ENCODE peak calls at places on chromosomes 4 and X, in six cellular contexts. Y, C, E, D, Z and O are unnamed samples. For H3K27me3, H3K4me1 and H3K36me3, the result is how much of the 10 kb centered on the place peaks cover.

GRCh38 chr4:124642846-124643245 is 69.7 kb downstream of the ANKRD50 start:
- DNase-seq in Y (no peak), C (no peak), E (peak), D (no peak), Z (no peak), O (no peak)

GRCh38 chrX:7233632-7234406 is 85.9 kb upstream of the PUDP start:
- DNase-seq in Y (no peak), C (no peak), E (no peak), D (no peak), Z (no peak), O (no peak)

GRCh38 chr4:84977409-84977808 is 10.9 kb upstream of the WDFY3 start:
- DNase-seq in Y (no peak), C (no peak), E (no peak), D (no peak), Z (no peak), O (no peak)

GRCh38 chr4:20625460-20625859 is 74.8 kb upstream of the PACRGL start:
- DNase-seq in Y (peak), C (peak), E (no peak), D (no peak), Z (peak), O (no peak)

GRCh38 chr4:146591986-146592385 is 46.7 kb upstream of the POU4F2 start:
- DNase-seq in Y (no peak), C (no peak), E (no peak), D (no peak), Z (no peak), O (no peak)

GRCh38 chrX:107565916-107566602 is 62.3 kb upstream of the PRPS1 start:
- DNase-seq in Y (no peak), C (no peak), E (peak), D (peak), Z (peak), O (no peak)

GRCh38 chr4:163922302-163922701 is 427.8 kb downstream of the TMA16 start:
- DNase-seq in Y (no peak), C (no peak), E (no peak), D (no peak), Z (no peak), O (no peak)

GRCh38 chr4:182916483-182917181 is 554 bp downstream of the DCTD start:
- DNase-seq in Y (peak), C (peak), E (peak), D (peak), Z (peak), O (peak)

GRCh38 chr4:163606885-163607284 is 112.4 kb downstream of the TMA16 start:
- DNase-seq in Y (no peak), C (no peak), E (no peak), D (no peak), Z (no peak), O (no peak)

GRCh38 chrX:102712967-102713677 is 874 bp downstream of the GPRASP2 start:
- DNase-seq in Y (peak), C (peak), E (peak), D (peak), Z (peak), O (no peak)

GRCh38 chrX:150887906-150888465 is 10.5 kb downstream of the CD99L2 start:
- DNase-seq in Y (no peak), C (no peak), E (peak), D (no peak), Z (no peak), O (no peak)

DNA sequence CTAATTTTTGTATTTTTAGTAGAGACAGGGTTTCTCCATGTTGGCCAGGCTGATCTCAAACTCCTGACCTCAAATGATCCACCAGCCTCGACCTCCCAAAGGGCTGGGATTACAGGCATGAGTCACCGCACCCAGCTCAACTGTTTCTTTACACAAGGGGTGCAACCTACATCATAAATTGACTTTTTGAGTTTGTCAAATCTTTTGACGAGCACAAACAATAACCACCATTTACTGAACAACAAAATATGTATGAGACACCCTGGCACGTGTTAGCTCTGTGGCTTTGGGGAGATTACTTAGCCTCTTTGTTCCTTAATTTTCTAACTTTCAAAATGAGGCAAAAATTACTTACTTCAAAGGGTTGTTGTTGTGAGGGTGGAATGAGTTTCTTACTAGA is 23.5 kb upstream of the SLC34A2 start:
- DNase-seq in Y (no peak), C (no peak), E (no peak), D (no peak), Z (no peak), O (peak)
- H3K27me3 ChIP-seq in Y (under half), C (under half), E (under half), D (under half), Z (under half), O (under half)

GRCh38 chr4:15034071-15034764 is 31.9 kb downstream of the CPEB2 start:
- DNase-seq in Y (no peak), C (no peak), E (peak), D (no peak), Z (no peak), O (no peak)
- H3K4me1 ChIP-seq in Y (under half), C (under half), E (under half), D (under half), Z (under half), O (half or more)

DNA sequence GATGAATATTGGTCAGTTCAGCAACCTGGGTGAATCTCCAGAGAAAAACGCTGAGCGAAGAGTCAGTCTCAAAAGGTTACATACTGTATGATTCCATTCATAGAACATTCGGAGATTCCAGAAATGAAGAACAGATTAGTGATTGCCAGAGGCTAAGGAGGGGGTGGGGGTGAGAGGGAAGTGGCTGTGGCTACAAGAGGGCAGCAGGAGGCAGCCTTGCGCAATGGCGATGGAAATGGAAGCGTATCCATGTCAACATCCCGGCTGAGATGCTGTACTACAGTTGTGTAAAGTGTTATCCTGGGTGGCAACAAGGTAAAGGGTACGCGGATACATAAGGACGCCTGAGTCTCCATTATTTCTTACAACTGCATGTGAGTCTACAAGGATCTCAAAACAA is 18.0 kb downstream of the LYAR start:
- DNase-seq in Y (no peak), C (no peak), E (no peak), D (no peak), Z (peak), O (no peak)
- H3K36me3 ChIP-seq in Y (under half), C (under half), E (under half), D (half or more), Z (under half), O (under half)

GRCh38 chrX:131073607-131074006 is 15.5 kb downstream of the ARHGAP36 start:
- DNase-seq in Y (no peak), C (no peak), E (no peak), D (no peak), Z (no peak), O (no peak)
- H3K27me3 ChIP-seq in Y (under half), C (under half), E (under half), D (half or more), Z (under half), O (under half)

GRCh38 chrX:139828037-139828436 is 104.8 kb downstream of the ATP11C start:
- DNase-seq in Y (no peak), C (no peak), E (no peak), D (no peak), Z (no peak), O (no peak)

GRCh38 chrX:139826065-139827044 is 106.5 kb downstream of the ATP11C start:
- DNase-seq in Y (peak), C (peak), E (peak), D (peak), Z (no peak), O (no peak)

GRCh38 chrX:139831017-139831416 is 101.8 kb downstream of the ATP11C start:
- DNase-seq in Y (no peak), C (no peak), E (no peak), D (no peak), Z (no peak), O (no peak)

GRCh38 chrX:139831689-139832456 is 101.0 kb downstream of the ATP11C start:
- DNase-seq in Y (peak), C (peak), E (peak), D (peak), Z (no peak), O (no peak)

GRCh38 chrX:139828830-139829229 is 104.0 kb downstream of the ATP11C start:
- DNase-seq in Y (no peak), C (no peak), E (no peak), D (no peak), Z (no peak), O (no peak)
- H3K4me1 ChIP-seq in Y (under half), C (under half), E (under half), D (half or more), Z (under half), O (under half)

GRCh38 chr4:185351691-185352090 is 44.0 kb downstream of the LRP2BP start:
- DNase-seq in Y (no peak), C (no peak), E (no peak), D (no peak), Z (no peak), O (no peak)

GRCh38 chr4:185352202-185352601 is 43.5 kb downstream of the LRP2BP start:
- DNase-seq in Y (no peak), C (no peak), E (peak), D (no peak), Z (no peak), O (no peak)

GRCh38 chr4:185357220-185357619 is 38.5 kb downstream of the LRP2BP start:
- DNase-seq in Y (no peak), C (no peak), E (no peak), D (no peak), Z (no peak), O (no peak)

GRCh38 chr4:185357733-185358440 is 37.8 kb downstream of the LRP2BP start:
- DNase-seq in Y (no peak), C (no peak), E (no peak), D (no peak), Z (no peak), O (no peak)

GRCh38 chr4:185352741-185353140 is 43.0 kb downstream of the LRP2BP start:
- DNase-seq in Y (no peak), C (no peak), E (no peak), D (no peak), Z (no peak), O (no peak)
- H3K36me3 ChIP-seq in Y (under half), C (under half), E (under half), D (under half), Z (under half), O (half or more)

GRCh38 chrX:40484408-40485091 is 96.2 kb upstream of the ATP6AP2 start:
- DNase-seq in Y (no peak), C (no peak), E (no peak), D (no peak), Z (no peak), O (no peak)

GRCh38 chrX:40483502-40483901 is 97.3 kb upstream of the ATP6AP2 start:
- DNase-seq in Y (no peak), C (no peak), E (no peak), D (no peak), Z (no peak), O (no peak)

GRCh38 chrX:40485973-40486372 is 94.8 kb upstream of the ATP6AP2 start:
- DNase-seq in Y (no peak), C (no peak), E (no peak), D (no peak), Z (no peak), O (no peak)

GRCh38 chrX:40485427-40485826 is 95.3 kb upstream of the ATP6AP2 start:
- DNase-seq in Y (no peak), C (no peak), E (no peak), D (no peak), Z (no peak), O (no peak)

GRCh38 chrX:40488299-40488698 is 92.5 kb upstream of the ATP6AP2 start:
- DNase-seq in Y (no peak), C (no peak), E (no peak), D (no peak), Z (no peak), O (no peak)
- H3K27me3 ChIP-seq in Y (under half), C (under half), E (under half), D (under half), Z (under half), O (under half)

GRCh38 chr4:113052379-113052951 is 3.0 kb downstream of the ANK2 start:
- DNase-seq in Y (no peak), C (no peak), E (peak), D (no peak), Z (no peak), O (no peak)
- H3K4me1 ChIP-seq in Y (under half), C (under half), E (under half), D (under half), Z (under half), O (under half)

GRCh38 chrX:21989415-21989814 is 42.7 kb upstream of the PHEX start:
- DNase-seq in Y (no peak), C (no peak), E (no peak), D (no peak), Z (no peak), O (no peak)
- H3K36me3 ChIP-seq in Y (under half), C (under half), E (under half), D (under half), Z (under half), O (under half)

GRCh38 chrX:134236690-134237362 is at the start of gene CCDC160:
- DNase-seq in Y (peak), C (peak), E (no peak), D (no peak), Z (peak), O (peak)
- H3K27me3 ChIP-seq in Y (under half), C (under half), E (under half), D (under half), Z (under half), O (under half)